ENCODE peak calls at places on chromosomes 16 and 17, in five cellular contexts. A is Panc1, Y is heart right ventricle, C is A549, R is HepG2. P is an unnamed sample. For H3K4me1, the result is how much of the 10 kb centered on the place peaks cover.

GRCh38 chr16:88381820-88382451 is 823 bp upstream of the ZNF469 start:
- DNase-seq in A (no peak), Y (no peak), C (no peak), R (no peak), P (peak)

GRCh38 chr17:41392278-41392677 is 5.1 kb downstream of the KRT31 start:
- DNase-seq in A (no peak), Y (no peak), C (no peak), R (no peak), P (no peak)

GRCh38 chr16:85252461-85252860 is 140.2 kb upstream of the CIBAR2 start:
- DNase-seq in A (no peak), Y (no peak), C (no peak), R (no peak), P (no peak)

GRCh38 chr16:50458694-50459271 is 89.4 kb upstream of the NKD1 start:
- DNase-seq in A (no peak), Y (no peak), C (no peak), R (no peak), P (no peak)

GRCh38 chr16:86576591-86577313 is 1.6 kb upstream of the FOXL1 start:
- DNase-seq in A (no peak), Y (peak), C (no peak), R (no peak), P (no peak)

GRCh38 chr17:45934044-45934979 is 40.0 kb downstream of the MAPT start:
- DNase-seq in A (no peak), Y (no peak), C (no peak), R (no peak), P (no peak)

GRCh38 chr17:6479626-6480324 is 35.5 kb downstream of the PIMREG start:
- DNase-seq in A (no peak), Y (no peak), C (no peak), R (no peak), P (no peak)

GRCh38 chr17:36978810-36979584 is 30.2 kb downstream of the AATF start:
- DNase-seq in A (no peak), Y (no peak), C (no peak), R (no peak), P (no peak)

GRCh38 chr17:19720631-19721426 is 4.4 kb upstream of the SLC47A2 start:
- DNase-seq in A (no peak), Y (no peak), C (no peak), R (peak), P (peak)

GRCh38 chr17:38542286-38542685 is 63.5 kb downstream of the SRCIN1 start:
- DNase-seq in A (no peak), Y (no peak), C (no peak), R (no peak), P (no peak)

GRCh38 chr17:9368631-9369030 is 207.0 kb downstream of the STX8 start:
- DNase-seq in A (no peak), Y (no peak), C (no peak), R (no peak), P (no peak)

GRCh38 chr16:20311548-20311947 is 15.8 kb downstream of the GP2 start:
- DNase-seq in A (no peak), Y (no peak), C (no peak), R (no peak), P (no peak)

GRCh38 chr17:80092959-80093358 is 8.4 kb upstream of the GAA start:
- DNase-seq in A (no peak), Y (no peak), C (no peak), R (no peak), P (no peak)

GRCh38 chr16:46789499-46790414 is 41.2 kb downstream of the C16orf87 start:
- DNase-seq in A (no peak), Y (peak), C (peak), R (peak), P (peak)

GRCh38 chr17:356671-357434 is 4.2 kb upstream of the RPH3AL start:
- DNase-seq in A (no peak), Y (no peak), C (no peak), R (no peak), P (no peak)

GRCh38 chr16:74743045-74743667 is 31.5 kb downstream of the FA2H start:
- DNase-seq in A (no peak), Y (no peak), C (no peak), R (no peak), P (no peak)

GRCh38 chr16:70687172-70687531 is 1.3 kb upstream of the MTSS2 start:
- DNase-seq in A (no peak), Y (peak), C (no peak), R (no peak), P (no peak)

GRCh38 chr17:14157822-14158221 is 78.8 kb downstream of the CDRT15 start:
- DNase-seq in A (no peak), Y (no peak), C (no peak), R (no peak), P (no peak)

GRCh38 chr17:46944931-46945330 is 22.0 kb downstream of the GOSR2 start:
- DNase-seq in A (no peak), Y (no peak), C (no peak), R (no peak), P (no peak)

GRCh38 chr16:13973321-13974023 is 53.5 kb downstream of the ERCC4 start:
- DNase-seq in A (no peak), Y (no peak), C (no peak), R (no peak), P (no peak)

GRCh38 chr17:39979865-39980401 is 674 bp upstream of the PSMD3 start:
- DNase-seq in A (peak), Y (no peak), C (peak), R (peak), P (peak)

GRCh38 chr16:84486551-84487235 is 17.8 kb downstream of the MEAK7 start:
- DNase-seq in A (no peak), Y (no peak), C (no peak), R (no peak), P (no peak)

GRCh38 chr16:69932228-69932627 is 18.9 kb upstream of the CLEC18A start:
- DNase-seq in A (no peak), Y (no peak), C (no peak), R (no peak), P (no peak)

GRCh38 chr17:38509008-38509771 is 80.9 kb downstream of the ARHGAP23 start:
- DNase-seq in A (peak), Y (peak), C (peak), R (peak), P (peak)

GRCh38 chr16:65523258-65523950 is 401.5 kb upstream of the CDH11 start:
- DNase-seq in A (no peak), Y (no peak), C (no peak), R (no peak), P (no peak)
- H3K4me1 ChIP-seq in A (under half), Y (under half), C (under half), R (under half), P (under half)

GRCh38 chr16:27903046-27903655 is 160.4 kb downstream of the GSG1L start:
- DNase-seq in A (no peak), Y (no peak), C (no peak), R (no peak), P (no peak)
- TF ChIP-seq CTCF in A (no peak), Y (no peak), C (no peak), R (no peak), P (no peak)

GRCh38 chr17:12489307-12489706 is 176.4 kb upstream of the MYOCD start:
- DNase-seq in A (no peak), Y (no peak), C (no peak), R (no peak), P (no peak)
- H3K4me3 ChIP-seq in A (no peak), Y (no peak), C (no peak), R (no peak), P (no peak)

GRCh38 chr16:68662035-68662434 is 16.9 kb downstream of the CDH3 start:
- DNase-seq in A (no peak), Y (no peak), C (no peak), R (no peak), P (no peak)
- H3K4me1 ChIP-seq in A (under half), Y (under half), C (under half), R (under half), P (under half)

DNA sequence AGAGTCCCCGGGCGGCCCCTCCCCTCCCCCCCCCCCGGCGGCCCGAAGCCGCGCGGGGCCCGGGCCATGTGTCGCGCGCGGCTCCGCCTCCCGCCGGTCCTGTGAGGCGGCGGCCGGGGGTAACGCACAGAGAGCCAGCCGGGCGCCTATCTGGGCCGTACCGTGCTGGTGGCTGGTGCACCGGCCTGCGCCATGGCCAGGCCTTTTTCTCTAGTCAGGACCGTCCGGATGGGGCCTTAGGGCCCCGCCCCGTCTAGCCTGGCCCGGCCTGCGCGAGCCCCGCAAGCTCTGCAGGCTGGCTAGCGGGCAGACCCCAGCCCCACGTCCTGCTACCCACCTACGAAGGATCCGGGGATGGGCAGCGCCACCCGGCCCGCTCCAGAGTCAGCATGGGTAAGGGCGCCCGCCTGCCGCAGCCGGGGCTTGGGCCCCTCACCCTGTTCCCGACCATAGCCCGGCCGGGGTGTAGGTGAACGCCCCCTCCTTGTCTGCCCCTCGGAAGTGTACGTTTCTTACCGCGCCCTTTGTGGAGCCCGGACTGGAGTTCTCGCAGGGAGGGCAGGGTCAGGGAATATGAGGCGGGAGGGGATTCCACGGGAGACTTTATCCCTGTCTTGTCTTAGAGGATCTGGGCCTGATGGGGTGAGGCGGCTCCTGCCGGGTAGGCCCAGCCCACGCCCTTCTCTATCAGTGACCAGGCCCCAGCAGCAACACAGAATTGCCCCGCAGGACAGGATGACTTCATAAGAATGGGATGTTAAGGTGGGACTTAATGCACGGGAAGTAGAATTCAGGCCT is at the start of gene CENPT:
- DNase-seq in A (no peak), Y (no peak), C (peak), R (peak), P (peak)
- TF ChIP-seq CTCF in A (no peak), Y (no peak), C (no peak), R (no peak), P (no peak)

DNA sequence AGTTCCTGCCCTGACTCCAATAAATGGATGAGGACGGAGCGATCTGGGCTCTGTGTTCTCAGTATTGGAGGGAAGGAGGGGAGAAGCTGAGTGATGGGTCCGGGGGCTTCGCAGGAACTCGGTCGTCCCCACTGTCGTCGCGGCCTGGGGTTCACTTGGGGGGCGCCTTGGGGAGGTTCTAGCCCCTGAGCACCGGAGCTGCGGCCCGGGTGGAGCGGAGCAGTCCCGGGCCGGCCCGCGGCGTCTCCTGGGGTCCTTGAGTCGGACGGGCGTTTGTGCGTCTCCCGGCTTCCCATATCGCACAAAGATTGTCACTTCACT is 600 bp upstream of the HBM start:
- DNase-seq in A (no peak), Y (no peak), C (no peak), R (no peak), P (no peak)
- H3K4me3 ChIP-seq in A (peak), Y (no peak), C (peak), R (peak), P (no peak)

DNA sequence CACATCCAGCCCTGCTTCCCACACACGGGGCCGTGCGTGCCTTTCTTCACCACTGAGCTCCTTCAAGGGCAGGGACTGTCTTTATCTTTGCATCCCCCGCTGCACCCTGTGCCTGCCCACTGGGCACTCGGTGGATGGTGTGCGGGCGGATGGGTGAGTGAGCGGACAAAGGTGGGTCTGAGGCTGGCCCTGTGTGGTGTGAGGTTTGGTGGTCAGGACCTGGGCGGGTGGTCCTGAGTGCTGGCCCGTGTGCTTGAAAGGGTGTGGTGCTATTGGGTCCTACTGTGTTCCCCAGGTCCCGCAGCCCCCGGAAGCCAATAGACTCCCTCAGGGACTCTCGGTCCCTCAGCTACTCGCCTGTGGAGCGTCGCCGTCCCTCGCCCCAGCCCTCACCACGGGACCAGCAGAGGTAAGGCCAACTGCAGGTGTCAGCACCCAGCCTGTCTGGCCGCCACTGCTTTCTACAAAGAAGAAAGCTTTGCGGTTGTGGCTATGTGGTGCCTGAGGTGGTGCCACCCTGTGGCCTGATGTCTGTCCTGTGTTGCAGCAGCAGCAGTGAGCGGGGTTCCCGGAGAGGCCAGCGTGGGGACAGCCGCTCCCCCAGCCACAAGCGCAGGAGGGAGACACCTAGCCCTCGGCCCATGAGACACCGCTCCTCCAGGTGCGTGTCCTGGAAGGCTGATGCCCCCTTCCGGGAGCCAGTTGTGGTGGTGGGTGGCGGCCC is 6.9 kb downstream of the ELOB start:
- DNase-seq in A (no peak), Y (no peak), C (peak), R (no peak), P (peak)
- H3K4me1 ChIP-seq in A (half or more), Y (under half), C (under half), R (under half), P (under half)

DNA sequence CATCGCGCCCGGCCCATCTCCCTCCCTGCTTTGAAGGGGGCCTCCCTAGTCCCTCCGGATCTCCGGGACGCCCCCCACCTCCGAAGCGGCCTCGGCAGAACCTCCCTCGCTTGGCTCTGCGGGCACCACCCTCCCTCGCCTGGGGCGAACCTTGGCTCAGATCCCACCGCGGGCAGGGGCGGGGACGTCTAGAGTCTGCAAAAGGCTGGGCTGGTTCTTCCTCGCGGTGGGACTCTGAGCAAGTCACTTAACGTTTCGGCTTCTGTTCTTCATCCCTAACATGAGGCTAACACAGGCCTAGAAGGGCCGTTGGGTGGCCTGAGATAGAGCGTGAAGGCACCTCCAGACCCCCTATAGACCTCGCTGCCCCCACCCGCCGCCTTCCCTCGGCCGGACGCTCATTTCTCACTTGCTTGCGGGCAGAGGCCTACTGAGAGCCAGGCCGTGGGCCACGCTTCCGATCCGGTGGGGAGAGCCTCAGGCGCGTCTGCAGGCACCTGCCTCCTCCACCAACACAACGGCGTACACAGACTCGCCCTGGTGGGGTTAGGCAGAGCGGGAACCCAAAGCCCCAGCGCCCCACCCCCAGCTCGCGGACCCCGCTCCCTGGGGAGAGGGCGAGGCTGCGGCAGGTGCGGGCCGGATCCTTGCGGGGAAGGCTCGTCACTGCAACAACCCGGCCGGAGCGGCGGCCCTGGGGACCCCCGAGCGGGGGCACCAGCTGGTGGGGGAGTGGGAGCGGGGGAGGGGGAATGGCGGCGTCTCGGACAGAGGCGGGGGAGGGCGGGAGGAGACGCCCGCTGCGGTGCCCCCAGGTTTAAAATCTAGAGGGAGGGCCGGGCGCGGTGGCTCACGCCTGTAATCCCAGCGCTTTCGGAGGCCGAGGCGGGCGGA is 5.4 kb downstream of the MYO1C start:
- DNase-seq in A (peak), Y (peak), C (peak), R (no peak), P (peak)
- TF ChIP-seq CTCF in A (no peak), Y (no peak), C (no peak), R (no peak), P (no peak)

GRCh38 chr17:78925662-78926555 is 722 bp upstream of the TIMP2 start:
- DNase-seq in A (no peak), Y (peak), C (peak), R (peak), P (peak)

GRCh38 chr17:78924481-78925151 is 571 bp downstream of the TIMP2 start:
- DNase-seq in A (no peak), Y (peak), C (no peak), R (no peak), P (no peak)

GRCh38 chr17:78922876-78923498 is 2.2 kb downstream of the TIMP2 start:
- DNase-seq in A (no peak), Y (no peak), C (no peak), R (no peak), P (no peak)

GRCh38 chr17:78923660-78924453 is 1.3 kb downstream of the TIMP2 start:
- DNase-seq in A (no peak), Y (peak), C (peak), R (no peak), P (peak)

DNA sequence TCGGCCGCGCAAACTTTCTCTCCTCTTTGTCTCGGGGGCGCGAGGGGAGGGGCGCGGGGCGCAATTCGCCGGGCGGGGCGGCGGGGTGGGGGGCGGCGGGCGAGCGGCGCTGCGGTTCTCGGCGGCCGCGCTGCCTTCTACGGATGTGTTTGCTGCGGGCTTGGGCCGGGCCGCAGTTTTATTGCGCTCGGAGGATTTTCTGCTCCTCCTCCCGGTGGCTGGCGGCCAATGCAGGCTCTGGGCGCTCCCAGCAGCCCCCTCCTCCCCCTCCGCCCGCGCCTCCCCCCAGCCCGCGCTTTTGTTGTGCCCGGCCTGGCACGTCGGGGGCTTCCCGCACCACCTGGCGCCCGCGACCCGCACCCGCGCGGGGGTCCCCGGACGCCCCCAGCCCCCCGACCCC is at the start of gene TIMP2:
- DNase-seq in A (no peak), Y (peak), C (peak), R (peak), P (peak)
- H3K4me3 ChIP-seq in A (peak), Y (peak), C (peak), R (peak), P (peak)

P was measured in mucosa of descending colon.